ENCODE peak calls at places on chromosomes 12 and 14, in four cellular contexts. H, I, W and V are unnamed samples.

GRCh38 chr12:4270670-4271432 is 2.7 kb upstream of the CCND2 start:
- DNase-seq in W (peak; percentile 44), H (peak; percentile 66), I (no peak), V (peak; percentile 78)

GRCh38 chr12:5513406-5513805 is 81.5 kb downstream of the NTF3 start:
- DNase-seq in W (no peak), H (no peak), I (no peak), V (no peak)

GRCh38 chr12:69024413-69024812 is 91.4 kb upstream of the CPM start:
- DNase-seq in W (no peak), I (no peak), H (no peak), V (peak; percentile 90)

GRCh38 chr12:111757361-111758119 is 9.2 kb upstream of the ALDH2 start:
- DNase-seq in I (peak; percentile 65), W (peak; percentile 64), H (peak; percentile 42), V (peak; percentile 79)

GRCh38 chr12:25985296-25985992 is 27.0 kb downstream of the RASSF8 start:
- DNase-seq in I (no peak), W (no peak), H (no peak), V (no peak)

GRCh38 chr12:27005495-27005894 is 8.7 kb downstream of the TM7SF3 start:
- DNase-seq in I (no peak), H (no peak), W (no peak), V (no peak)

GRCh38 chr12:51974646-51975045 is 23.1 kb downstream of the ACVR1B start:
- DNase-seq in H (no peak), I (no peak), W (no peak), V (no peak)

GRCh38 chr14:68789002-68789797 is 3.7 kb downstream of the ZFP36L1 start:
- DNase-seq in H (peak; percentile 86), W (peak; percentile 88), I (peak; percentile 74), V (peak; percentile 92)

GRCh38 chr14:61368061-61368710 is 46.8 kb downstream of the PRKCH start:
- DNase-seq in W (no peak), I (no peak), H (no peak), V (no peak)

GRCh38 chr14:61474021-61474420 is 152.6 kb downstream of the PRKCH start:
- DNase-seq in H (no peak), I (no peak), W (no peak), V (no peak)

DNA sequence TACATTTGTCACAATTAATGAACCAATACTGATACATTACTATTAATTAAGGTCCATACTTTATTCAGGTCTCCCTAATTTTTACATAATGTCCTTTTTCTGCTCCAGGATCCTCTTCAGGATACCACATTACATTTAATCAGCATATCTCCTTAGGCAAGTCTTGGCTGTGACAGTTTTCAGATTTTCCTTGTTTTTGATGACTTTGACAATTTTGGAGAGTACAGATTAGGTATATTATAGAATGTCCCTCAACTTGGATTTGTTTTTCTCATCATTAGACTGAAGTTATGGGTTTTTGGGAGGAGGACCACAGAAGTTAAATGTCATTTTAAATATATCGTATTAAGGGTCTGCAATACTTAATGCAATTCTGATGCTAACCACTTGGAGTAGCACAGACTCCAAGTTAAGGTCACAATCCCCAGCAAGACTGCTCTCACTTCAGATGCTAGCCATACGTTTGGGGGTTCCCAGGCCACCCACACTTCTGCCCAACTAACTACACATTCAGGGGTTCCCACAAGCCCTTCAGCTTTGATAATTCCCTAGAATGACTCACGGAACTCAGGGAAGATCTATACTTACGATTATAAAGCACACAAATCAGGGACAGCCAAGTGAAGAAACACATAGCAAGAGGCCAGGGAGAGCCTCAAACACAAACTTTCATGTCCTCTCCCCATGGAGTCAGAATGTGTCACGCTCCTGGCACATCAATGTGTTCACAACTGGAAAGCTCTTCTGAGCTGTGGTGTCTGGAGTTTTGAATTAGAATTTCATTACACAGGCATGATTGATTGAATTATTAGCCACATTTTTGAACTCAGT is 17.0 kb upstream of the NUBPL start:
- DNase-seq in H (no peak), I (peak; percentile 23), W (no peak), V (no peak)
- TF ChIP-seq CTCF in H (peak; percentile 38), I (peak; percentile 39), W (no peak), V (peak; percentile 14)

GRCh38 chr14:102189858-102190257 is 50.2 kb downstream of the WDR20 start:
- DNase-seq in H (no peak), W (no peak), I (no peak), V (no peak)

GRCh38 chr14:102185360-102185759 is 45.7 kb downstream of the WDR20 start:
- DNase-seq in H (no peak), I (no peak), W (no peak), V (no peak)

GRCh38 chr14:102187583-102188001 is 47.9 kb downstream of the WDR20 start:
- DNase-seq in I (no peak), W (no peak), H (no peak), V (no peak)

GRCh38 chr14:102187044-102187443 is 47.3 kb downstream of the WDR20 start:
- DNase-seq in W (no peak), I (peak; percentile 87), H (no peak), V (no peak)

DNA sequence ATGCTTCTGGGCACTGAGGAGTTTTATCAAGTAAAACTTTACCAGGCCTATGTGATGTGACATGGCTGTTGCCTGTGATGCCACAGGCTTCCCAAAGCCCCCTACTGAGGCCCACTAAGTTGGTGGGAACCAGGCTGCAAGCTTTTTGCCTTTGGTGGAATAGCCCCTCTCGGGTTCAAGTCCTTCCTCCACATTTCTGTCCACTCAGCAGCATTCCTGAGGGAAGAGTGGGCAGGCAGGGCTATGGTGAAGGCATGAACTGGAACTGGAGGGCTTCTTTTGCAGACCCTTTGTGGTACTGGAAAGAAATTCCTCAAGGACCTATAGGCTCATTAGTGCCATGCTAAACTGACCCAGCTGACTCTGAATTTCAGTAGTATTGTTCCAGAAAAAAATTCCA is 48.5 kb downstream of the WDR20 start:
- DNase-seq in W (no peak), H (no peak), I (no peak), V (no peak)
- H3K27ac ChIP-seq in W (no peak overlapping the region), H (no peak overlapping the region), I (no peak overlapping the region), V (no peak overlapping the region)

GRCh38 chr12:103751171-103751570 is 89.9 kb downstream of the NT5DC3 start:
- DNase-seq in W (no peak), I (no peak), H (no peak), V (no peak)
- TF ChIP-seq CTCF in W (no peak), I (no peak), H (no peak), V (no peak)

DNA sequence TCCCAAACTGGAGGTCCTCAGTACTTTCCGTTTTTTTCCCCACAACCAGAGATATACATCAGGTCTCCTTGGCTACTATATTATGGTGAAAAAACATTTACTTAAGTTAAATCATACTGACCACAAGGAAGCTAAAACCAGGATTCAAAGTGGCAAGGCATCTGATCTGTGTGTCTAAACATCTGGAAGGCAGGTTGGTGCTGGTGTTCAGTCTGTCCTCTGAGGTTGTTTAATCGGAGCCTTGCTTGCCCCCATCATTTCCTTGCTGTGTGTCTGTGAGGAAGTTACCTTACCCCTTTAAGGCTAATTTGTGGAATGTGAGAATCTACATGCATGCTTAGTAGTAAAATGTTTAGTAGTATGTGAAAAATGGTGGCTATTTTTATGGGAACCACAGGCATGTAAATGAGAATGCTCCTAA is 75.6 kb downstream of the GALNT4 start:
- DNase-seq in H (no peak), I (peak; percentile 54), W (no peak), V (no peak)
- H3K27ac ChIP-seq in H (no peak overlapping the region), I (peak overlapping the region; percentile 92), W (no peak overlapping the region), V (no peak overlapping the region)

DNA sequence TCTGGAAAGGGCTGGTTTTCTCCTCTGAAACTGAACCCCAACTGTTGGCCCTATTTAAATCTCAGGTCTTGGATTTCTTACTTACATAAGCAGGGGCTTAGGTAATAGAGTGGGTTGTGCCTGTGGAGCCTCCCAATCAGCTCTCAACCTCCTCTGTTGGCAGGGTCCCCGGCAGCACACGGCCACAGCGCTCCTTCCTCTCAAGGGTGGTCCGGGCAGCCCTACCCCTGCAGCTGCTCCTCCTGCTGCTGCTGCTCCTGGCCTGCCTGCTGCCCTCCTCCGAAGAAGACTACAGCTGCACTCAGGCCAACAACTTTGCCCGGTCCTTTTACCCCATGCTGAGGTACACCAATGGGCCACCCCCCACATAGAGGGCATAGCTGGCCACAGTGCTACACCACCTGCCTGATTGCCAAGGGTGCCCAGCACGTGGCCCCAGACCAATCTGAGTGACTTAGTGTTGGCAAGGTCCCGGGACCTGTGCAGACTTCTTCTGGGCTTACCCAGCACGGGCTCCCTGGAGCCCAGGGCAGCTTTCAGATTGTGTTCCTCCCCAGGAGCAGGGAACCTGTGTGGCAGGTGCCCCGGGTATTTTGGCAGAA is 68.9 kb downstream of the ESR2 start:
- DNase-seq in H (no peak), I (no peak), W (no peak), V (no peak)
- TF ChIP-seq CTCF in H (no peak), I (no peak), W (no peak), V (no peak)